ENCODE peak calls at places on chromosomes 5 and 9, in eight cellular contexts. F is NCI-H2081; A is stimulated activated CD8-positive, alpha-beta memory T cell treated with anti-CD3 and anti-CD28 coated beads, Interleukin-15, amount 100 ng/mL, for 24 hours; U is prostate gland; J is EL; S is activated T-helper 1 cell treated with anti-CD3 and anti-CD28 coated beads, Interleukin-12 subunit alpha, Interleukin-12 subunit beta, Interleukin-2, Interleukin-4 antibody, amounts not matched to agents 30 ng/mL and 10 ng/mL and 1 ng/mL, durations not matched to agents 14 hours and 24 hours and 36 hours; Q is fibroblast of lung; E is mesenteric fat pad. K is an unnamed sample.

GRCh38 chr5:95858661-95859326 is 36.3 kb upstream of the GLRX start:
- DNase-seq in F (peak), A (peak), U (peak), J (peak), S (peak), Q (peak), E (peak), K (peak)

GRCh38 chr9:27351438-27351837 is 54.5 kb upstream of the EQTN start:
- DNase-seq in F (peak), A (no peak), U (no peak), J (no peak), S (no peak), Q (peak), E (no peak), K (no peak)

GRCh38 chr5:2007437-2007905 is 124.7 kb upstream of the IRX4 start:
- DNase-seq in F (no peak), A (no peak), U (peak), J (no peak), S (no peak), Q (no peak), E (no peak), K (no peak)

GRCh38 chr5:151740336-151740942 is 18.0 kb downstream of the ATOX1 start:
- DNase-seq in F (peak), A (no peak), U (peak), J (peak), S (peak), Q (peak), E (no peak), K (peak)

GRCh38 chr9:4114569-4115505 is 185.0 kb downstream of the GLIS3 start:
- DNase-seq in F (no peak), A (no peak), U (no peak), J (no peak), S (no peak), Q (peak), E (no peak), K (no peak)

GRCh38 chr9:79371948-79372555 is 199.7 kb upstream of the TLE4 start:
- DNase-seq in F (no peak), A (no peak), U (no peak), J (no peak), S (no peak), Q (no peak), E (no peak), K (no peak)

GRCh38 chr5:168295574-168296201 is 4.2 kb downstream of the WWC1 start:
- DNase-seq in F (no peak), A (no peak), U (peak), J (peak), S (no peak), Q (peak), E (no peak), K (peak)

GRCh38 chr9:1271786-1272185 is 221.6 kb downstream of the DMRT2 start:
- DNase-seq in F (no peak), A (no peak), U (no peak), J (no peak), S (no peak), Q (no peak), E (no peak), K (no peak)

GRCh38 chr9:91495450-91495849 is 71.8 kb upstream of the NFIL3 start:
- DNase-seq in F (no peak), A (no peak), U (no peak), J (peak), S (no peak), Q (peak), E (no peak), K (no peak)

GRCh38 chr5:33470544-33470943 is 29.8 kb downstream of the TARS1 start:
- DNase-seq in F (peak), A (no peak), U (no peak), J (no peak), S (no peak), Q (peak), E (no peak), K (no peak)

GRCh38 chr9:107358867-107359440 is 75.9 kb downstream of the RAD23B start:
- DNase-seq in F (peak), A (no peak), U (no peak), J (no peak), S (no peak), Q (no peak), E (peak), K (no peak)

GRCh38 chr5:115243412-115243811 is 19.3 kb downstream of the PGGT1B start:
- DNase-seq in F (no peak), A (no peak), U (no peak), J (peak), S (no peak), Q (peak), E (no peak), K (no peak)

GRCh38 chr5:35822541-35822940 is 34.1 kb upstream of the IL7R start:
- DNase-seq in F (no peak), A (no peak), U (no peak), J (no peak), S (no peak), Q (no peak), E (no peak), K (no peak)

GRCh38 chr5:28164568-28164967 is 1126.2 kb upstream of the CDH9 start:
- DNase-seq in F (no peak), A (no peak), U (no peak), J (no peak), S (no peak), Q (no peak), E (no peak), K (no peak)

GRCh38 chr5:107672212-107673105 is 1.7 kb upstream of the EFNA5 start:
- DNase-seq in F (peak), A (no peak), U (peak), J (peak), S (no peak), Q (peak), E (no peak), K (peak)

GRCh38 chr9:27352457-27353188 is 55.7 kb upstream of the EQTN start:
- DNase-seq in F (no peak), A (no peak), U (no peak), J (no peak), S (no peak), Q (no peak), E (no peak), K (no peak)

GRCh38 chr5:154756871-154757646 is 1.9 kb downstream of the LARP1 start:
- DNase-seq in F (peak), A (no peak), U (peak), J (peak), S (peak), Q (peak), E (peak), K (peak)

GRCh38 chr9:83986765-83987401 is 6.3 kb downstream of the RMI1 start:
- DNase-seq in F (peak), A (no peak), U (peak), J (peak), S (no peak), Q (peak), E (no peak), K (no peak)

GRCh38 chr5:191036-191948 is at the start of gene LRRC14B:
- DNase-seq in F (no peak), A (no peak), U (peak), J (no peak), S (no peak), Q (no peak), E (no peak), K (no peak)

K was measured in ecto neural progenitor cell.